ENCODE peak calls at places on chromosomes 7 and 10, in five cellular contexts. I, E, H, U and P are unnamed samples.

GRCh38 chr10:12539350-12540164 is 190.2 kb downstream of the CAMK1D start:
- DNase-seq in U (no peak), H (peak; percentile 71), I (peak; percentile 32), E (no peak), P (no peak)

GRCh38 chr7:19410096-19410495 is 264.9 kb upstream of the FERD3L start:
- DNase-seq in E (peak; percentile 39), I (no peak), H (no peak), U (no peak), P (no peak)

GRCh38 chr10:33215154-33215553 is 119.3 kb downstream of the NRP1 start:
- DNase-seq in H (no peak), U (no peak), E (no peak), I (no peak), P (peak; percentile 76)

GRCh38 chr7:112252691-112253090 is 46.2 kb downstream of the ZNF277 start:
- DNase-seq in E (no peak), U (no peak), I (no peak), H (no peak), P (no peak)

GRCh38 chr7:138122162-138122561 is 45.9 kb downstream of the AKR1D1 start:
- DNase-seq in H (no peak), U (peak; percentile 58), E (no peak), I (no peak), P (no peak)

GRCh38 chr10:133226251-133226808 is 3.7 kb upstream of the UTF1 start:
- DNase-seq in I (no peak), H (no peak), U (no peak), E (no peak), P (no peak)

GRCh38 chr7:125256446-125256845 is 326.8 kb upstream of the POT1 start:
- DNase-seq in I (no peak), U (no peak), E (no peak), H (no peak), P (no peak)

GRCh38 chr7:93148135-93148534 is at the start of gene SAMD9L:
- DNase-seq in E (peak; percentile 52), H (no peak), I (no peak), U (no peak), P (no peak)

GRCh38 chr7:1663857-1664651 is 6.0 kb upstream of the ELFN1 start:
- DNase-seq in E (no peak), H (peak; percentile 3), I (no peak), U (peak; percentile 68), P (peak; percentile 85)

GRCh38 chr7:36984710-36985308 is 260.5 kb upstream of the AOAH start:
- DNase-seq in U (no peak), E (no peak), I (no peak), H (no peak), P (no peak)

GRCh38 chr10:123357363-123358075 is 203.3 kb downstream of the BUB3 start:
- DNase-seq in H (no peak), I (no peak), E (no peak), U (no peak), P (no peak)

GRCh38 chr7:124536156-124536762 is 229.3 kb downstream of the GPR37 start:
- DNase-seq in E (peak; percentile 74), U (no peak), I (no peak), H (no peak), P (no peak)

GRCh38 chr7:91603707-91604106 is 276.8 kb downstream of the MTERF1 start:
- DNase-seq in U (no peak), H (no peak), E (no peak), I (no peak), P (no peak)

GRCh38 chr7:140229591-140230516 is 53.1 kb upstream of the KDM7A start:
- DNase-seq in I (no peak), U (peak; percentile 80), H (peak; percentile 16), E (no peak), P (no peak)

GRCh38 chr7:3326246-3326645 is 25.2 kb downstream of the SDK1 start:
- DNase-seq in I (no peak), H (no peak), U (no peak), E (peak; percentile 22), P (no peak)

GRCh38 chr10:48284002-48284546 is 9.6 kb upstream of the FRMPD2 start:
- DNase-seq in I (no peak), H (no peak), U (no peak), E (peak; percentile 9), P (no peak)

GRCh38 chr10:21535494-21535818 is 1.4 kb downstream of the MLLT10 start:
- DNase-seq in H (no peak), I (no peak), E (no peak), U (no peak), P (no peak)

GRCh38 chr10:120505866-120506265 is 48.8 kb downstream of the PLPP4 start:
- DNase-seq in H (no peak), E (no peak), I (no peak), U (no peak), P (no peak)

GRCh38 chr7:141785711-141786552 is 4.1 kb upstream of the TAS2R5 start:
- DNase-seq in H (no peak), I (peak; percentile 34), E (peak; percentile 63), U (no peak), P (peak; percentile 88)

GRCh38 chr7:155611808-155612447 is 32.5 kb upstream of the RBM33 start:
- DNase-seq in E (no peak), U (peak; percentile 22), I (no peak), H (no peak), P (no peak)

GRCh38 chr7:155604504-155604997 is 39.9 kb upstream of the RBM33 start:
- DNase-seq in I (no peak), E (no peak), H (no peak), U (peak; percentile 58), P (no peak)

GRCh38 chr7:155610633-155611193 is 33.7 kb upstream of the RBM33 start:
- DNase-seq in U (peak; percentile 19), H (no peak), E (no peak), I (no peak), P (no peak)

GRCh38 chr7:155612658-155613057 is 31.8 kb upstream of the RBM33 start:
- DNase-seq in H (no peak), U (no peak), E (no peak), I (no peak), P (no peak)

DNA sequence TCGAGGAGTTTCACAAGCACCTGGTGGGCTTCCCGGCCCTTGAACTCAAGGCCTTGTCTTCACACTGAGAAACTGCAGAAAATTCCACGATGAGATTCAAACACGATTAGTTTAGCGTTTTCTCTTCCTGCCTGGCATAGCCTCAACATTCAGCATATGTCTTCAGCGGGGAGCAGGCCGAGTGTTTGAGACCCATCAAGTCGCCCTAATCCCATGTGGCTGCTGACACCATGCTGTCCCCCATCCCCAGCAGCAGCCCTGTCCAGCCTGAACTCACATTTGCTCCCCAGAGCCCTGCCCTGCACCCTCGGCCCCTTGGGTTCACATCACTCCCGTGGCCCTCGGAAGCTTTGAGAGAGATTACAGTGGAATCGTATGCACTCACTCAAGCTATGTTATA is 35.3 kb upstream of the RBM33 start:
- DNase-seq in H (no peak), U (peak; percentile 37), E (no peak), I (no peak), P (peak; percentile 37)
- TF ChIP-seq CTCF in H (no peak), U (no peak), E (no peak), I (no peak), P (no peak)

DNA sequence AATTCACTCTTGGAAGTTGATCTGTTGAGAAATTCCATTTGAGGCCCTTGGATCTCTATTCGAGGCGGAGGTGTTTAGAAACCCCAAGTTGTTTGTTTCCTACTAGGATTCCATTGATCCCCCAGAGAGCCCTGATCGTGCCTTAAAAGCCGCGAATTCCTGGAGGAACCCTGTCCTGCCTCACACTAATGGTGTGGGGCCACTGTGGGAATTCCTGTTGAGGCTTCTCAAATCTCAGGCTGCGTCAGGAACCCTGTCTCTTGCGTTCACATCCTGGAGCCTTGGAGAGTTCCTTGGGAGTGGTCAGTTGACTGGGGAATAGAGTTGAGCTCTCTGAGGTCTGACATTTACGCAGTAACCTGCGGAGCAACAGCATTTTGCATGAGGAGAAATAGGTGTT is 1.2 kb downstream of the CFAP69 start:
- DNase-seq in I (no peak), H (no peak), E (peak; percentile 61), U (no peak), P (peak; percentile 29)
- H3K4me3 ChIP-seq in I (peak overlapping the region; percentile 88), H (peak overlapping the region; percentile 97), E (no peak overlapping the region), U (peak overlapping the region; percentile 93), P (peak overlapping the region; percentile 77)

GRCh38 chr10:1155791-1156615 is 99.8 kb downstream of the WDR37 start:
- DNase-seq in U (no peak), H (no peak), E (no peak), I (peak; percentile 4), P (peak; percentile 71)

GRCh38 chr10:1156921-1157614 is 100.9 kb downstream of the WDR37 start:
- DNase-seq in E (no peak), U (no peak), I (peak; percentile 2), H (no peak), P (peak; percentile 54)

GRCh38 chr10:1158066-1158465 is 101.9 kb downstream of the WDR37 start:
- DNase-seq in U (no peak), E (no peak), I (no peak), H (no peak), P (no peak)

GRCh38 chr10:1156616-1156886 is 100.4 kb downstream of the WDR37 start:
- DNase-seq in I (peak; percentile 4), H (no peak), U (no peak), E (no peak), P (peak; percentile 67)

DNA sequence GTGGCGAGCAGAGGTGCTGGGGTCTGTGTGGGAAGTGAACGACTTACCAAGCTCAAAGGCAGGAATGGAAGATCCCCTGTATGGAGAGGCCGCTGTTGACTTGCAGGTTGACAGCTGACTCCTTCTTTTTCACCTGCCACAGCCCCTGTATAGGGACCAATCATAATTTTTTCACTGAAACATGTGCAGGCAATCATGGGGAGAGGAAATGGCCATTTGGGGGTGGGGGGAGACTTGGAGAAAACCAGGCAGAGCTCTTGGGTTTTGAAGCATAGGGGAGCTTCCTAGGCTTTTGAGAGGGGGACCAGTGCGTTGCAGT is 101.4 kb downstream of the WDR37 start:
- DNase-seq in I (peak; percentile 5), U (no peak), H (no peak), E (no peak), P (peak; percentile 69)
- TF ChIP-seq CTCF in I (no peak), U (no peak), H (no peak), E (no peak), P (no peak)

GRCh38 chr10:3807221-3807927 is 22.4 kb upstream of the KLF6 start:
- DNase-seq in H (no peak), U (peak; percentile 46), E (no peak), I (no peak), P (no peak)

GRCh38 chr10:3805227-3805790 is 20.3 kb upstream of the KLF6 start:
- DNase-seq in E (peak; percentile 75), I (no peak), H (no peak), U (no peak), P (no peak)

GRCh38 chr10:3807928-3808496 is 23.0 kb upstream of the KLF6 start:
- DNase-seq in H (peak; percentile 74), E (no peak), U (peak; percentile 61), I (no peak), P (no peak)

GRCh38 chr10:3805791-3806381 is 20.9 kb upstream of the KLF6 start:
- DNase-seq in I (no peak), H (peak; percentile 66), U (no peak), E (peak; percentile 75), P (no peak)

DNA sequence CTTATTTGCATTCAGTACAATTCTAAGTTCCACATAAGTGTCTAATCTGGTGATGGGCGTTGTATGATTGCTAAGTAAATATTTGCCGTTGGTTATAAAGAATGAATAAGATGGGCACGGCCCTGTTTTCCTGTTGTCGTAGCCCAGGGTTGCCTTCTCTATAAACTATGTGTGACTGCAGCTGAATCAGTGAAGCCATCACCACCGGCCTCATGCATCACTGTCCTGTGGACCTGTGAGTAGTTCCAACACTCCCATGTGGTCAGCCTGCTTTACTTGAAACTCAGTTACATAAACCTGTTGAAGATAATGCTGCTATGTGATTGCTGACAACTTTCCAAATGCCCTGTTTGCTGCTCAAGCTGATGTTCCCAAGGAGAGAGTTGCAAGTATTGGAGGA is 21.6 kb upstream of the KLF6 start:
- DNase-seq in I (no peak), E (peak; percentile 75), H (no peak), U (no peak), P (no peak)
- H3K4me3 ChIP-seq in I (no peak overlapping the region), E (no peak overlapping the region), H (no peak overlapping the region), U (no peak overlapping the region), P (peak overlapping the region; percentile 56)